ENCODE peak calls at places on chromosomes 4 and X, in six cellular contexts. S is EH, J is left kidney, E is uterus, A is HT1080, R is NCI-H1694. D is an unnamed sample.

GRCh38 chr4:184417802-184418511 is 56.4 kb downstream of the IRF2 start:
- DNase-seq in E (no peak), S (peak; percentile 92), A (peak; percentile 95), R (no peak), J (no peak), D (no peak)

GRCh38 chrX:48927736-48928382 is 9.0 kb upstream of the PIM2 start:
- DNase-seq in E (no peak), A (no peak), S (no peak), J (no peak), R (no peak), D (no peak)

GRCh38 chrX:18548996-18549395 is 122.9 kb downstream of the RS1 start:
- DNase-seq in J (no peak), S (no peak), R (no peak), A (no peak), E (no peak), D (no peak)

GRCh38 chrX:110987292-110987691 is 108.7 kb upstream of the PAK3 start:
- DNase-seq in R (no peak), A (no peak), J (no peak), S (no peak), E (no peak), D (no peak)

GRCh38 chr4:8544282-8544681 is 35.9 kb upstream of the GPR78 start:
- DNase-seq in J (no peak), S (no peak), E (no peak), R (no peak), A (no peak), D (no peak)

GRCh38 chr4:149754526-149754925 is 61.1 kb downstream of the IQCM start:
- DNase-seq in A (peak; percentile 41), E (no peak), J (no peak), S (peak; percentile 65), R (no peak), D (no peak)

GRCh38 chr4:153257151-153257620 is 52.9 kb downstream of the TRIM2 start:
- DNase-seq in R (peak; percentile 67), S (peak; percentile 72), A (peak; percentile 17), J (peak; percentile 88), E (peak; percentile 53), D (peak; percentile 82)

GRCh38 chr4:13240066-13240465 is 244.1 kb downstream of the RAB28 start:
- DNase-seq in S (peak; percentile 49), R (no peak), A (peak; percentile 94), J (no peak), E (no peak), D (no peak)

GRCh38 chrX:100680756-100681155 is 36.8 kb downstream of the SRPX2 start:
- DNase-seq in J (no peak), R (no peak), A (no peak), E (no peak), S (peak; percentile 64), D (no peak)

GRCh38 chr4:113881256-113881655 is 98.2 kb downstream of the ARSJ start:
- DNase-seq in S (peak; percentile 60), A (peak; percentile 38), E (no peak), J (no peak), R (no peak), D (no peak)

GRCh38 chrX:16144420-16144819 is 21.1 kb downstream of the GRPR start:
- DNase-seq in S (peak; percentile 14), A (no peak), J (no peak), E (no peak), R (no peak), D (no peak)

GRCh38 chrX:70769659-70770232 is 138.8 kb downstream of the TEX11 start:
- DNase-seq in A (no peak), J (peak; percentile 2), S (peak; percentile 0), R (peak; percentile 12), E (no peak), D (no peak)

GRCh38 chrX:119756926-119757635 is 1.3 kb upstream of the SOWAHD start:
- DNase-seq in R (no peak), A (no peak), E (no peak), J (no peak), S (no peak), D (no peak)

GRCh38 chr4:5619913-5620625 is 88.3 kb downstream of the EVC2 start:
- DNase-seq in S (no peak), E (no peak), R (no peak), A (no peak), J (no peak), D (no peak)

GRCh38 chrX:47960400-47960799 is 43.4 kb downstream of the ZNF182 start:
- DNase-seq in E (no peak), J (no peak), A (no peak), S (no peak), R (no peak), D (no peak)

GRCh38 chr4:185123479-185123878 is 19.6 kb upstream of the SLC25A4 start:
- DNase-seq in R (no peak), A (no peak), J (peak; percentile 52), S (no peak), E (no peak), D (no peak)

GRCh38 chr4:6467600-6467999 is 4.8 kb downstream of the PPP2R2C start:
- DNase-seq in J (no peak), R (no peak), E (no peak), S (no peak), A (no peak), D (no peak)

GRCh38 chr4:182738283-182739047 is 178.7 kb downstream of the DCTD start:
- DNase-seq in J (no peak), A (peak; percentile 33), R (no peak), E (no peak), S (peak; percentile 65), D (no peak)

GRCh38 chr4:1207603-1208265 is 35.4 kb upstream of the SPON2 start:
- DNase-seq in E (peak; percentile 84), S (peak; percentile 53), J (peak; percentile 90), A (no peak), R (peak; percentile 27), D (peak; percentile 60)

GRCh38 chrX:14027031-14027430 is 2.7 kb downstream of the GEMIN8 start:
- DNase-seq in S (no peak), E (no peak), R (no peak), J (no peak), A (peak; percentile 90), D (no peak)

GRCh38 chrX:21947671-21948070 is 7.2 kb downstream of the SMS start:
- DNase-seq in S (no peak), J (no peak), R (no peak), E (no peak), A (no peak), D (no peak)

GRCh38 chr4:44583393-44583792 is 68.0 kb downstream of the YIPF7 start:
- DNase-seq in E (no peak), S (no peak), R (no peak), J (no peak), A (peak; percentile 10), D (no peak)

GRCh38 chr4:121656269-121656641 is 40.5 kb downstream of the ANXA5 start:
- DNase-seq in S (peak; percentile 68), J (peak; percentile 81), E (peak; percentile 29), R (no peak), A (peak; percentile 75), D (peak; percentile 49)

GRCh38 chr4:101400096-101400495 is 52.8 kb upstream of the PPP3CA start:
- DNase-seq in S (peak; percentile 44), A (peak; percentile 96), E (no peak), J (peak; percentile 12), R (no peak), D (no peak)

GRCh38 chr4:1057403-1057745 is 45.9 kb downstream of the FGFRL1 start:
- DNase-seq in E (no peak), R (no peak), S (no peak), J (no peak), A (no peak), D (no peak)

GRCh38 chr4:159639924-159640323 is 537.0 kb downstream of the RAPGEF2 start:
- DNase-seq in S (no peak), J (no peak), R (no peak), E (no peak), A (peak; percentile 30), D (no peak)

GRCh38 chr4:6785572-6785925 is 3.0 kb downstream of the KIAA0232 start:
- DNase-seq in J (no peak), S (no peak), E (no peak), R (no peak), A (no peak), D (no peak)

GRCh38 chrX:129099206-129099605 is 424.1 kb downstream of the SMARCA1 start:
- DNase-seq in E (no peak), S (no peak), R (no peak), J (peak; percentile 17), A (no peak), D (no peak)

D was measured in retina.